ENCODE peak calls at places on chromosome 1, in six cellular contexts. One of them, this sample, is unnamed.

GRCh38 chr1:4668738-4669700 is 14.6 kb downstream of the AJAP1 start:
- DNase-seq in brain microvascular endothelial cell: peak; percentile 78
- DNase-seq in hepatocyte: no peak
- DNase-seq in CD8-positive, alpha-beta T cell: no peak
- DNase-seq in upper lobe of right lung: no peak
- DNase-seq in pancreas: peak; percentile 9
- DNase-seq in this sample: no peak

GRCh38 chr1:166471359-166471758 is 304.6 kb upstream of the FAM78B start:
- DNase-seq in brain microvascular endothelial cell: no peak
- DNase-seq in hepatocyte: no peak
- DNase-seq in CD8-positive, alpha-beta T cell: no peak
- DNase-seq in upper lobe of right lung: no peak
- DNase-seq in pancreas: no peak
- DNase-seq in this sample: no peak

GRCh38 chr1:215521279-215521678 is 45.8 kb upstream of the KCTD3 start:
- DNase-seq in brain microvascular endothelial cell: no peak
- DNase-seq in hepatocyte: no peak
- DNase-seq in CD8-positive, alpha-beta T cell: no peak
- DNase-seq in upper lobe of right lung: no peak
- DNase-seq in pancreas: no peak
- DNase-seq in this sample: no peak

GRCh38 chr1:205925730-205926129 is 17.5 kb downstream of the SLC26A9 start:
- DNase-seq in brain microvascular endothelial cell: peak; percentile 93
- DNase-seq in hepatocyte: peak; percentile 42
- DNase-seq in CD8-positive, alpha-beta T cell: no peak
- DNase-seq in upper lobe of right lung: no peak
- DNase-seq in pancreas: peak; percentile 1
- DNase-seq in this sample: peak; percentile 32

GRCh38 chr1:94539496-94539895 is 2.1 kb downstream of the F3 start:
- DNase-seq in brain microvascular endothelial cell: peak; percentile 24
- DNase-seq in hepatocyte: no peak
- DNase-seq in CD8-positive, alpha-beta T cell: no peak
- DNase-seq in upper lobe of right lung: no peak
- DNase-seq in pancreas: no peak
- DNase-seq in this sample: peak; percentile 54

GRCh38 chr1:57450981-57451380 is 27.1 kb upstream of the DAB1 start:
- DNase-seq in brain microvascular endothelial cell: no peak
- DNase-seq in hepatocyte: no peak
- DNase-seq in CD8-positive, alpha-beta T cell: no peak
- DNase-seq in upper lobe of right lung: no peak
- DNase-seq in pancreas: no peak
- DNase-seq in this sample: no peak

GRCh38 chr1:165942062-165942461 is 114.6 kb downstream of the UCK2 start:
- DNase-seq in brain microvascular endothelial cell: no peak
- DNase-seq in hepatocyte: no peak
- DNase-seq in CD8-positive, alpha-beta T cell: no peak
- DNase-seq in upper lobe of right lung: no peak
- DNase-seq in pancreas: no peak
- DNase-seq in this sample: no peak

GRCh38 chr1:165874643-165875042 is 47.2 kb downstream of the UCK2 start:
- DNase-seq in brain microvascular endothelial cell: no peak
- DNase-seq in hepatocyte: no peak
- DNase-seq in CD8-positive, alpha-beta T cell: no peak
- DNase-seq in upper lobe of right lung: no peak
- DNase-seq in pancreas: no peak
- DNase-seq in this sample: no peak

GRCh38 chr1:93699676-93700168 is 18.1 kb upstream of the BCAR3 start:
- DNase-seq in brain microvascular endothelial cell: no peak
- DNase-seq in hepatocyte: no peak
- DNase-seq in CD8-positive, alpha-beta T cell: no peak
- DNase-seq in upper lobe of right lung: peak; percentile 8
- DNase-seq in pancreas: no peak
- DNase-seq in this sample: no peak

GRCh38 chr1:44724408-44725308 is 6.3 kb downstream of the RNU5D-1 start:
- DNase-seq in brain microvascular endothelial cell: no peak
- DNase-seq in hepatocyte: no peak
- DNase-seq in CD8-positive, alpha-beta T cell: no peak
- DNase-seq in upper lobe of right lung: peak; percentile 71
- DNase-seq in pancreas: no peak
- DNase-seq in this sample: no peak

GRCh38 chr1:187817782-187818181 is 989.0 kb downstream of the PLA2G4A start:
- DNase-seq in brain microvascular endothelial cell: no peak
- DNase-seq in hepatocyte: no peak
- DNase-seq in CD8-positive, alpha-beta T cell: no peak
- DNase-seq in upper lobe of right lung: no peak
- DNase-seq in pancreas: no peak
- DNase-seq in this sample: no peak

GRCh38 chr1:203607169-203607873 is 19.3 kb upstream of the ATP2B4 start:
- DNase-seq in brain microvascular endothelial cell: peak; percentile 94
- DNase-seq in hepatocyte: peak; percentile 55
- DNase-seq in CD8-positive, alpha-beta T cell: no peak
- DNase-seq in upper lobe of right lung: no peak
- DNase-seq in pancreas: no peak
- DNase-seq in this sample: no peak

GRCh38 chr1:21511579-21512522 is 2.6 kb downstream of the ALPL start:
- DNase-seq in brain microvascular endothelial cell: peak; percentile 95
- DNase-seq in hepatocyte: peak; percentile 45
- DNase-seq in CD8-positive, alpha-beta T cell: no peak
- DNase-seq in upper lobe of right lung: peak; percentile 81
- DNase-seq in pancreas: no peak
- DNase-seq in this sample: no peak

GRCh38 chr1:179077396-179077795 is 4.5 kb upstream of the TOR3A start:
- DNase-seq in brain microvascular endothelial cell: peak; percentile 68
- DNase-seq in hepatocyte: no peak
- DNase-seq in CD8-positive, alpha-beta T cell: no peak
- DNase-seq in upper lobe of right lung: no peak
- DNase-seq in pancreas: no peak
- DNase-seq in this sample: no peak

GRCh38 chr1:208253177-208253576 is 9.0 kb upstream of the PLXNA2 start:
- DNase-seq in brain microvascular endothelial cell: no peak
- DNase-seq in hepatocyte: no peak
- DNase-seq in CD8-positive, alpha-beta T cell: no peak
- DNase-seq in upper lobe of right lung: no peak
- DNase-seq in pancreas: no peak
- DNase-seq in this sample: no peak

GRCh38 chr1:92587445-92587844 is 100.7 kb upstream of the GFI1 start:
- DNase-seq in brain microvascular endothelial cell: no peak
- DNase-seq in hepatocyte: no peak
- DNase-seq in CD8-positive, alpha-beta T cell: no peak
- DNase-seq in upper lobe of right lung: no peak
- DNase-seq in pancreas: no peak
- DNase-seq in this sample: no peak

GRCh38 chr1:94004924-94005323 is 95.7 kb upstream of the GCLM start:
- DNase-seq in brain microvascular endothelial cell: no peak
- DNase-seq in hepatocyte: no peak
- DNase-seq in CD8-positive, alpha-beta T cell: no peak
- DNase-seq in upper lobe of right lung: no peak
- DNase-seq in pancreas: no peak
- DNase-seq in this sample: no peak

GRCh38 chr1:24859063-24860010 is 70.7 kb downstream of the RUNX3 start:
- DNase-seq in brain microvascular endothelial cell: no peak
- DNase-seq in hepatocyte: no peak
- DNase-seq in CD8-positive, alpha-beta T cell: no peak
- DNase-seq in upper lobe of right lung: no peak
- DNase-seq in pancreas: no peak
- DNase-seq in this sample: no peak

GRCh38 chr1:77347646-77348045 is 65.8 kb downstream of the AK5 start:
- DNase-seq in brain microvascular endothelial cell: peak; percentile 90
- DNase-seq in hepatocyte: peak; percentile 32
- DNase-seq in CD8-positive, alpha-beta T cell: no peak
- DNase-seq in upper lobe of right lung: no peak
- DNase-seq in pancreas: no peak
- DNase-seq in this sample: no peak

GRCh38 chr1:214380986-214381695 is 100.2 kb downstream of the SMYD2 start:
- DNase-seq in brain microvascular endothelial cell: no peak
- DNase-seq in hepatocyte: no peak
- DNase-seq in CD8-positive, alpha-beta T cell: no peak
- DNase-seq in upper lobe of right lung: no peak
- DNase-seq in pancreas: no peak
- DNase-seq in this sample: no peak

GRCh38 chr1:248618878-248619277 is 16.0 kb downstream of the OR2T11 start:
- DNase-seq in brain microvascular endothelial cell: peak; percentile 12
- DNase-seq in hepatocyte: no peak
- DNase-seq in CD8-positive, alpha-beta T cell: no peak
- DNase-seq in upper lobe of right lung: no peak
- DNase-seq in pancreas: peak; percentile 81
- DNase-seq in this sample: peak; percentile 87

GRCh38 chr1:247054992-247055415 is 23.6 kb downstream of the ZNF670 start:
- DNase-seq in brain microvascular endothelial cell: peak; percentile 79
- DNase-seq in hepatocyte: peak; percentile 33
- DNase-seq in CD8-positive, alpha-beta T cell: no peak
- DNase-seq in upper lobe of right lung: no peak
- DNase-seq in pancreas: no peak
- DNase-seq in this sample: no peak

GRCh38 chr1:108829498-108829916 is 27.4 kb downstream of the AKNAD1 start:
- DNase-seq in brain microvascular endothelial cell: peak; percentile 35
- DNase-seq in hepatocyte: no peak
- DNase-seq in CD8-positive, alpha-beta T cell: no peak
- DNase-seq in upper lobe of right lung: no peak
- DNase-seq in pancreas: no peak
- DNase-seq in this sample: peak; percentile 75

GRCh38 chr1:167137285-167138192 is 43.7 kb downstream of the STYXL2 start:
- DNase-seq in brain microvascular endothelial cell: no peak
- DNase-seq in hepatocyte: no peak
- DNase-seq in CD8-positive, alpha-beta T cell: no peak
- DNase-seq in upper lobe of right lung: no peak
- DNase-seq in pancreas: no peak
- DNase-seq in this sample: no peak

GRCh38 chr1:62437273-62437945 is 560 bp downstream of the USP1 start:
- DNase-seq in brain microvascular endothelial cell: no peak
- DNase-seq in hepatocyte: peak; percentile 48
- DNase-seq in CD8-positive, alpha-beta T cell: peak; percentile 11
- DNase-seq in upper lobe of right lung: no peak
- DNase-seq in pancreas: peak; percentile 80
- DNase-seq in this sample: peak; percentile 83

GRCh38 chr1:162846256-162847212 is 14.4 kb downstream of the CCDC190 start:
- DNase-seq in brain microvascular endothelial cell: no peak
- DNase-seq in hepatocyte: no peak
- DNase-seq in CD8-positive, alpha-beta T cell: no peak
- DNase-seq in upper lobe of right lung: no peak
- DNase-seq in pancreas: no peak
- DNase-seq in this sample: no peak

GRCh38 chr1:3674100-3675094 is 22.1 kb downstream of the TP73 start:
- DNase-seq in brain microvascular endothelial cell: no peak
- DNase-seq in hepatocyte: no peak
- DNase-seq in CD8-positive, alpha-beta T cell: no peak
- DNase-seq in upper lobe of right lung: no peak
- DNase-seq in pancreas: no peak
- DNase-seq in this sample: no peak

GRCh38 chr1:94246692-94247145 is 9.3 kb upstream of the ARHGAP29 start:
- DNase-seq in brain microvascular endothelial cell: no peak
- DNase-seq in hepatocyte: peak; percentile 23
- DNase-seq in CD8-positive, alpha-beta T cell: no peak
- DNase-seq in upper lobe of right lung: no peak
- DNase-seq in pancreas: no peak
- DNase-seq in this sample: no peak

GRCh38 chr1:184877992-184878391 is 96.3 kb downstream of the NIBAN1 start:
- DNase-seq in brain microvascular endothelial cell: no peak
- DNase-seq in hepatocyte: no peak
- DNase-seq in CD8-positive, alpha-beta T cell: no peak
- DNase-seq in upper lobe of right lung: no peak
- DNase-seq in pancreas: no peak
- DNase-seq in this sample: no peak

GRCh38 chr1:116767782-116768382 is 13.7 kb downstream of the CD2 start:
- DNase-seq in brain microvascular endothelial cell: no peak
- DNase-seq in hepatocyte: no peak
- DNase-seq in CD8-positive, alpha-beta T cell: no peak
- DNase-seq in upper lobe of right lung: no peak
- DNase-seq in pancreas: no peak
- DNase-seq in this sample: no peak

GRCh38 chr1:116769561-116769977 is 15.3 kb downstream of the CD2 start:
- DNase-seq in brain microvascular endothelial cell: peak; percentile 32
- DNase-seq in hepatocyte: no peak
- DNase-seq in CD8-positive, alpha-beta T cell: peak; percentile 44
- DNase-seq in upper lobe of right lung: no peak
- DNase-seq in pancreas: no peak
- DNase-seq in this sample: no peak

GRCh38 chr1:116769050-116769449 is 14.8 kb downstream of the CD2 start:
- DNase-seq in brain microvascular endothelial cell: no peak
- DNase-seq in hepatocyte: no peak
- DNase-seq in CD8-positive, alpha-beta T cell: no peak
- DNase-seq in upper lobe of right lung: no peak
- DNase-seq in pancreas: no peak
- DNase-seq in this sample: no peak

GRCh38 chr1:116766616-116767469 is 12.6 kb downstream of the CD2 start:
- DNase-seq in brain microvascular endothelial cell: no peak
- DNase-seq in hepatocyte: no peak
- DNase-seq in CD8-positive, alpha-beta T cell: no peak
- DNase-seq in upper lobe of right lung: no peak
- DNase-seq in pancreas: no peak
- DNase-seq in this sample: no peak

GRCh38 chr1:116768416-116768815 is 14.2 kb downstream of the CD2 start:
- DNase-seq in brain microvascular endothelial cell: no peak
- DNase-seq in hepatocyte: no peak
- DNase-seq in CD8-positive, alpha-beta T cell: no peak
- DNase-seq in upper lobe of right lung: no peak
- DNase-seq in pancreas: no peak
- DNase-seq in this sample: no peak
- H3K27ac ChIP-seq in brain microvascular endothelial cell: no peak overlapping the region
- H3K27ac ChIP-seq in hepatocyte: no peak overlapping the region
- H3K27ac ChIP-seq in CD8-positive, alpha-beta T cell: peak overlapping the region; percentile 42
- H3K27ac ChIP-seq in upper lobe of right lung: no peak overlapping the region
- H3K27ac ChIP-seq in pancreas: no peak overlapping the region
- H3K27ac ChIP-seq in this sample: peak overlapping the region; percentile 61

DNA sequence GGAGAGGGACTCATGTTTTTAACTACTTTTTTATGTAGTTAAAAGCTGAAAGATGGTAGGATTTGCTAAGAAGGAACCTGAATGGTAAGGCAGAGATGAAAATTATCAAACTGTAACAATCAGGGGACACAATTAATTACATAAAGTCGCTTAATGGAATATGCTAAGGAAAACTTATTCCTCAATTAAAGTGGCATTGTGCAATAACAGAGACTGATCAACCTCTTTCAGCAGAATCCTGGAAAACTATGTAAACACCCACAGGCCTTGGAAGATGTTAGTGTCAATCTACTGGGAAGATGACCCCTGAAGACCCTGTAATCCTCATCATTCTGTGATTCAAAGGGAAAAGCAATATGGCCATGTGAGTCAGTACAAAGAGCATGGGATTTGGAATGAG is 46.8 kb upstream of the NPL start:
- DNase-seq in brain microvascular endothelial cell: no peak
- DNase-seq in hepatocyte: no peak
- DNase-seq in CD8-positive, alpha-beta T cell: no peak
- DNase-seq in upper lobe of right lung: no peak
- DNase-seq in pancreas: no peak
- DNase-seq in this sample: no peak
- H3K4me3 ChIP-seq in brain microvascular endothelial cell: no peak overlapping the region
- H3K4me3 ChIP-seq in hepatocyte: no peak overlapping the region
- H3K4me3 ChIP-seq in CD8-positive, alpha-beta T cell: no peak overlapping the region
- H3K4me3 ChIP-seq in upper lobe of right lung: no peak overlapping the region
- H3K4me3 ChIP-seq in pancreas: no peak overlapping the region
- H3K4me3 ChIP-seq in this sample: no peak overlapping the region

GRCh38 chr1:59025898-59026426 is 242.1 kb upstream of the JUN start:
- DNase-seq in brain microvascular endothelial cell: no peak
- DNase-seq in hepatocyte: no peak
- DNase-seq in CD8-positive, alpha-beta T cell: no peak
- DNase-seq in upper lobe of right lung: no peak
- DNase-seq in pancreas: no peak
- DNase-seq in this sample: no peak
- H3K27ac ChIP-seq in brain microvascular endothelial cell: no peak overlapping the region
- H3K27ac ChIP-seq in hepatocyte: peak overlapping the region; percentile 8
- H3K27ac ChIP-seq in CD8-positive, alpha-beta T cell: no peak overlapping the region
- H3K27ac ChIP-seq in upper lobe of right lung: no peak overlapping the region
- H3K27ac ChIP-seq in pancreas: no peak overlapping the region
- H3K27ac ChIP-seq in this sample: peak overlapping the region; percentile 19

GRCh38 chr1:54950361-54951163 is 29.9 kb upstream of the TMEM61 start:
- DNase-seq in brain microvascular endothelial cell: peak; percentile 83
- DNase-seq in hepatocyte: peak; percentile 86
- DNase-seq in CD8-positive, alpha-beta T cell: peak; percentile 14
- DNase-seq in upper lobe of right lung: peak; percentile 67
- DNase-seq in pancreas: peak; percentile 80
- DNase-seq in this sample: peak; percentile 27
- H3K4me3 ChIP-seq in brain microvascular endothelial cell: peak overlapping the region; percentile 39
- H3K4me3 ChIP-seq in hepatocyte: no peak overlapping the region
- H3K4me3 ChIP-seq in CD8-positive, alpha-beta T cell: no peak overlapping the region
- H3K4me3 ChIP-seq in upper lobe of right lung: no peak overlapping the region
- H3K4me3 ChIP-seq in pancreas: no peak overlapping the region
- H3K4me3 ChIP-seq in this sample: peak overlapping the region; percentile 28

This sample was measured in Peyer's patch.